ENCODE peak calls at places on chromosomes 12 and 14, in six cellular contexts. One of them, this sample, is unnamed.
A peak's percentile ranks its signal among the peaks of the same experiment; 100 is the strongest.

GRCh38 chr12:3473844-3474243 is 17.2 kb upstream of the PRMT8 start:
- DNase-seq in BE2C: no peak
- DNase-seq in Panc1: no peak
- DNase-seq in GM13976: no peak
- DNase-seq in MCF 10A: no peak
- DNase-seq in omental fat pad: no peak
- DNase-seq in this sample: no peak

GRCh38 chr14:37196604-37197420 is 925 bp upstream of the MIPOL1 start:
- DNase-seq in GM13976: no peak
- DNase-seq in Panc1: no peak
- DNase-seq in MCF 10A: no peak
- DNase-seq in BE2C: no peak
- DNase-seq in omental fat pad: no peak
- DNase-seq in this sample: no peak

GRCh38 chr12:52041695-52042123 is 9.5 kb upstream of the NR4A1 start:
- DNase-seq in MCF 10A: no peak
- DNase-seq in BE2C: peak; percentile 66
- DNase-seq in Panc1: no peak
- DNase-seq in GM13976: peak; percentile 72
- DNase-seq in omental fat pad: no peak
- DNase-seq in this sample: no peak

GRCh38 chr12:75974323-75975273 is 57.0 kb downstream of the PHLDA1 start:
- DNase-seq in GM13976: no peak
- DNase-seq in omental fat pad: no peak
- DNase-seq in Panc1: no peak
- DNase-seq in BE2C: no peak
- DNase-seq in MCF 10A: no peak
- DNase-seq in this sample: no peak

GRCh38 chr12:103827800-103828440 is 13.1 kb downstream of the NT5DC3 start:
- DNase-seq in BE2C: no peak
- DNase-seq in omental fat pad: no peak
- DNase-seq in MCF 10A: no peak
- DNase-seq in GM13976: no peak
- DNase-seq in Panc1: no peak
- DNase-seq in this sample: no peak

GRCh38 chr14:99524804-99525698 is 43.8 kb downstream of the CCNK start:
- DNase-seq in Panc1: no peak
- DNase-seq in BE2C: peak; percentile 57
- DNase-seq in omental fat pad: no peak
- DNase-seq in MCF 10A: peak; percentile 45
- DNase-seq in GM13976: no peak
- DNase-seq in this sample: peak; percentile 15

GRCh38 chr14:35333347-35333730 is 41.2 kb downstream of the PSMA6 start:
- DNase-seq in MCF 10A: no peak
- DNase-seq in Panc1: no peak
- DNase-seq in omental fat pad: no peak
- DNase-seq in GM13976: no peak
- DNase-seq in BE2C: no peak
- DNase-seq in this sample: no peak

GRCh38 chr14:96267336-96267735 is 11.3 kb downstream of the BDKRB1 start:
- DNase-seq in Panc1: no peak
- DNase-seq in GM13976: no peak
- DNase-seq in BE2C: peak; percentile 92
- DNase-seq in omental fat pad: no peak
- DNase-seq in MCF 10A: peak; percentile 96
- DNase-seq in this sample: no peak

GRCh38 chr14:63045612-63046320 is 508 bp upstream of the KCNH5 start:
- DNase-seq in BE2C: peak; percentile 78
- DNase-seq in MCF 10A: no peak
- DNase-seq in omental fat pad: no peak
- DNase-seq in Panc1: no peak
- DNase-seq in GM13976: no peak
- DNase-seq in this sample: peak; percentile 79

GRCh38 chr14:105858676-105859025 is 332.3 kb downstream of the TMEM121 start:
- DNase-seq in GM13976: peak; percentile 0
- DNase-seq in BE2C: peak; percentile 30
- DNase-seq in omental fat pad: no peak
- DNase-seq in Panc1: no peak
- DNase-seq in MCF 10A: no peak
- DNase-seq in this sample: no peak

GRCh38 chr12:51846911-51847829 is 1.3 kb downstream of the FIGNL2 start:
- DNase-seq in BE2C: peak; percentile 85
- DNase-seq in MCF 10A: no peak
- DNase-seq in Panc1: no peak
- DNase-seq in GM13976: peak; percentile 70
- DNase-seq in omental fat pad: no peak
- DNase-seq in this sample: peak; percentile 81

GRCh38 chr14:103652806-103653205 is 23.8 kb downstream of the KLC1 start:
- DNase-seq in omental fat pad: no peak
- DNase-seq in GM13976: no peak
- DNase-seq in Panc1: no peak
- DNase-seq in BE2C: no peak
- DNase-seq in MCF 10A: no peak
- DNase-seq in this sample: no peak

GRCh38 chr12:89016970-89017778 is 335.1 kb downstream of the DUSP6 start:
- DNase-seq in omental fat pad: no peak
- DNase-seq in Panc1: peak; percentile 51
- DNase-seq in MCF 10A: peak; percentile 85
- DNase-seq in BE2C: peak; percentile 63
- DNase-seq in GM13976: peak; percentile 34
- DNase-seq in this sample: no peak

GRCh38 chr12:47802312-47802711 is 17.4 kb downstream of the HDAC7 start:
- DNase-seq in omental fat pad: no peak
- DNase-seq in MCF 10A: no peak
- DNase-seq in BE2C: no peak
- DNase-seq in GM13976: no peak
- DNase-seq in Panc1: no peak
- DNase-seq in this sample: no peak
- TF ChIP-seq CTCF in omental fat pad: no peak
- TF ChIP-seq CTCF in MCF 10A: peak; percentile 6
- TF ChIP-seq CTCF in BE2C: peak; percentile 47
- TF ChIP-seq CTCF in GM13976: no peak
- TF ChIP-seq CTCF in Panc1: no peak
- TF ChIP-seq CTCF in this sample: peak; percentile 38

DNA sequence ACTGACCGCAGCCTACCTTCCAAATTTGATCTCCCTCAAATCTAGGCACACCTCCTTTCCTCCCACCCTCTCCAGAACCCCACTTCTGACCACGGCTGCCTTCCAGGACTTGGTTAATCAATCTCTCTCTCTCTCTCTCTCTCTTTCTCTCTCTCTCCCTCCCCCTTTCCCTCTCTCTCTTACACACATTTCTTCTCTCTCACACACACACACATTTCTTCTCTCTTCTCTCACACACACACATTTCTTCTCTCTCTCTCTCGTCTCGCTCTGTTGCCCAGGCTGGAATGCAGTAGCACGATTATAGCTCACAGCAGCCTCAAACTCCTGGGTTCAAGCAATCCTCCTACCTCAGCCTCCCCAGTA is 521 bp upstream of the GMFB start:
- DNase-seq in omental fat pad: no peak
- DNase-seq in Panc1: no peak
- DNase-seq in BE2C: no peak
- DNase-seq in GM13976: no peak
- DNase-seq in MCF 10A: no peak
- DNase-seq in this sample: no peak
- TF ChIP-seq CTCF in omental fat pad: no peak
- TF ChIP-seq CTCF in Panc1: peak; percentile 6
- TF ChIP-seq CTCF in BE2C: no peak
- TF ChIP-seq CTCF in GM13976: no peak
- TF ChIP-seq CTCF in MCF 10A: no peak
- TF ChIP-seq CTCF in this sample: no peak

GRCh38 chr14:80395031-80395430 is 183.7 kb upstream of the DIO2 start:
- DNase-seq in MCF 10A: no peak
- DNase-seq in omental fat pad: no peak
- DNase-seq in GM13976: no peak
- DNase-seq in Panc1: no peak
- DNase-seq in BE2C: no peak
- DNase-seq in this sample: no peak
- TF ChIP-seq CTCF in MCF 10A: no peak
- TF ChIP-seq CTCF in omental fat pad: no peak
- TF ChIP-seq CTCF in GM13976: no peak
- TF ChIP-seq CTCF in Panc1: no peak
- TF ChIP-seq CTCF in BE2C: no peak
- TF ChIP-seq CTCF in this sample: no peak

GRCh38 chr12:109818253-109818652 is 14.9 kb downstream of the TRPV4 start:
- DNase-seq in omental fat pad: no peak
- DNase-seq in Panc1: no peak
- DNase-seq in MCF 10A: no peak
- DNase-seq in GM13976: no peak
- DNase-seq in BE2C: no peak
- DNase-seq in this sample: no peak

GRCh38 chr12:109816870-109817269 is 16.3 kb downstream of the TRPV4 start:
- DNase-seq in omental fat pad: no peak
- DNase-seq in BE2C: no peak
- DNase-seq in GM13976: no peak
- DNase-seq in Panc1: no peak
- DNase-seq in MCF 10A: no peak
- DNase-seq in this sample: no peak

GRCh38 chr12:109818900-109819500 is 14.2 kb downstream of the TRPV4 start:
- DNase-seq in MCF 10A: peak; percentile 93
- DNase-seq in omental fat pad: no peak
- DNase-seq in GM13976: no peak
- DNase-seq in Panc1: no peak
- DNase-seq in BE2C: no peak
- DNase-seq in this sample: no peak

GRCh38 chr12:109815874-109816617 is 17.2 kb downstream of the TRPV4 start:
- DNase-seq in BE2C: no peak
- DNase-seq in MCF 10A: no peak
- DNase-seq in omental fat pad: no peak
- DNase-seq in Panc1: no peak
- DNase-seq in GM13976: no peak
- DNase-seq in this sample: no peak

DNA sequence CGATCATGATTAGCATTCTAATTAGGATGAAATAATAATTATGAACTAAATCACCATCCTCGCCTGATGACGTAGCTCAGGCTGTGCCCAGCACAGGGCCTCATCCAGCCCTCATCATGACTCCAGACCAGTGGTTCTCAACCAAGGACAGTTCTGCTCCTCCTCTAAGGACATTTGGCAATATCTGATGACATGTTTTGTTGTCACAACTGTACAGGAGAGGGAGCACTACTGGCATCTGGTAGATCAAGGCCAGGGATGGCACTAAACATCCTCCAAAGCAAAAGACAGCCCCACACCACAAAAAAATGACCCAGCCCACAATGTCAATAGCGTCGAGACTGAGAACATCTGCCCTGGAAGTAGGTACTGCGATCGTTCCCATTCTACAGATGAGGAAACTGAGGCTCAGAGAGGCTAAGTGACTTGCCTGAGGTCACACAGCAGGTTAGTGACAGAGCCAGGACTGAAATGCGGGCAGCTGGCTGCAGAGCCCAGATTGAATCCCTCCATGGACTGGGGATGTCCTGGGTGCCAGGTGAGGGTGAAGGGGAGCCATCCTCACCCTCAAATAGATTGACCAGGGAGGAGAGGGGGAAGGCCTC is 15.5 kb downstream of the TRPV4 start:
- DNase-seq in BE2C: no peak
- DNase-seq in omental fat pad: no peak
- DNase-seq in MCF 10A: no peak
- DNase-seq in Panc1: no peak
- DNase-seq in GM13976: no peak
- DNase-seq in this sample: no peak
- TF ChIP-seq CTCF in BE2C: no peak
- TF ChIP-seq CTCF in omental fat pad: no peak
- TF ChIP-seq CTCF in MCF 10A: no peak
- TF ChIP-seq CTCF in Panc1: no peak
- TF ChIP-seq CTCF in GM13976: no peak
- TF ChIP-seq CTCF in this sample: no peak